ENCODE peak calls at places on chromosomes 7 and 10, in eight cellular contexts. V is upper lobe of right lung, G is endodermal cell, P is stomach, M is K562, E is neuronal stem cell, R is small intestine, Y is body of pancreas. A is an unnamed sample. For H3K4me1, the result is how much of the 10 kb centered on the place peaks cover.

GRCh38 chr7:153887756-153888591 is 164.2 kb upstream of the DPP6 start:
- DNase-seq in P (no peak), M (no peak), R (no peak), E (peak), Y (no peak), V (no peak), G (peak), A (no peak)

GRCh38 chr7:13050703-13051102 is 363.3 kb downstream of the ARL4A start:
- DNase-seq in E (no peak), G (no peak), R (no peak), M (peak), Y (no peak), P (no peak), V (no peak), A (no peak)

GRCh38 chr7:103380395-103381191 is 33.1 kb downstream of the PSMC2 start:
- DNase-seq in V (no peak), P (no peak), M (no peak), R (peak), G (no peak), Y (no peak), E (no peak), A (no peak)

GRCh38 chr10:112195224-112195623 is 11.7 kb upstream of the GPAM start:
- DNase-seq in R (no peak), G (no peak), M (no peak), V (no peak), Y (no peak), E (no peak), P (no peak), A (no peak)

GRCh38 chr7:102983602-102984001 is 70.8 kb downstream of the LRRC17 start:
- DNase-seq in E (no peak), G (no peak), Y (no peak), M (peak), P (no peak), V (no peak), R (no peak), A (no peak)

GRCh38 chr10:77634939-77635338 is 2.7 kb downstream of the KCNMA1 start:
- DNase-seq in R (no peak), V (no peak), P (no peak), Y (no peak), E (no peak), M (no peak), G (no peak), A (no peak)

GRCh38 chr7:24531255-24531654 is 42.0 kb upstream of the PALS2 start:
- DNase-seq in M (no peak), E (no peak), G (no peak), V (no peak), Y (no peak), R (no peak), P (no peak), A (no peak)

GRCh38 chr7:85508642-85509429 is 322.0 kb upstream of the SEMA3D start:
- DNase-seq in M (no peak), Y (no peak), R (no peak), G (no peak), P (no peak), E (no peak), V (no peak), A (no peak)

GRCh38 chr7:5773661-5774086 is 7.8 kb downstream of the RNF216 start:
- DNase-seq in M (peak), E (no peak), R (no peak), G (no peak), P (no peak), Y (peak), V (no peak), A (no peak)

GRCh38 chr10:58064714-58065528 is 202.8 kb downstream of the IPMK start:
- DNase-seq in P (no peak), R (peak), E (peak), G (peak), V (no peak), M (peak), Y (no peak), A (no peak)

GRCh38 chr10:17029581-17030271 is 99.9 kb downstream of the CUBN start:
- DNase-seq in V (peak), Y (peak), M (peak), G (peak), R (peak), E (no peak), P (peak), A (peak)

GRCh38 chr7:132575987-132576722 is at the start of gene PLXNA4:
- DNase-seq in M (no peak), R (no peak), G (peak), P (no peak), Y (no peak), V (no peak), E (no peak), A (no peak)

GRCh38 chr10:49653530-49653929 is 25.9 kb upstream of the C10orf53 start:
- DNase-seq in R (no peak), E (no peak), M (no peak), G (peak), Y (no peak), P (peak), V (no peak), A (no peak)

GRCh38 chr10:114364726-114365125 is 39.6 kb downstream of the AFAP1L2 start:
- DNase-seq in R (no peak), P (no peak), G (no peak), Y (no peak), E (no peak), V (no peak), M (no peak), A (no peak)

GRCh38 chr7:19749658-19750057 is 23.8 kb downstream of the TMEM196 start:
- DNase-seq in E (no peak), R (no peak), P (no peak), G (no peak), Y (no peak), M (no peak), V (no peak), A (no peak)

GRCh38 chr7:158592541-158592940 is 4.9 kb upstream of the PTPRN2 start:
- DNase-seq in P (no peak), Y (no peak), V (no peak), E (no peak), G (no peak), R (no peak), M (no peak), A (no peak)

GRCh38 chr10:32155075-32155516 is 98.9 kb upstream of the KIF5B start:
- DNase-seq in R (no peak), P (no peak), V (no peak), M (no peak), Y (no peak), G (no peak), E (no peak), A (no peak)

GRCh38 chr7:55020481-55020871 is 1.7 kb downstream of the EGFR start:
- DNase-seq in G (no peak), Y (peak), P (no peak), V (peak), E (no peak), R (peak), M (no peak), A (no peak)

GRCh38 chr7:122736183-122736582 is 33.5 kb upstream of the RNF148 start:
- DNase-seq in P (no peak), E (no peak), V (no peak), G (no peak), M (no peak), Y (no peak), R (no peak), A (no peak)

GRCh38 chr10:86260564-86260963 is 106.0 kb downstream of the GRID1 start:
- DNase-seq in M (no peak), G (peak), V (no peak), Y (no peak), E (no peak), R (no peak), P (no peak), A (peak)

GRCh38 chr7:151313857-151314256 is 27.8 kb upstream of the NUB1 start:
- DNase-seq in R (no peak), E (no peak), Y (peak), G (no peak), V (no peak), P (peak), M (no peak), A (no peak)

GRCh38 chr7:113831509-113831908 is 87.3 kb downstream of the PPP1R3A start:
- DNase-seq in V (no peak), Y (no peak), P (no peak), R (peak), G (no peak), E (no peak), M (no peak), A (no peak)

GRCh38 chr7:45890902-45891461 is 2.7 kb downstream of the IGFBP1 start:
- DNase-seq in Y (no peak), P (no peak), G (no peak), M (peak), V (no peak), R (peak), E (peak), A (no peak)

GRCh38 chr10:88557659-88558058 is 25.5 kb downstream of the RNLS start:
- DNase-seq in G (no peak), R (no peak), Y (no peak), V (no peak), M (no peak), E (no peak), P (no peak), A (no peak)

GRCh38 chr7:147197006-147197405 is 1080.4 kb downstream of the CNTNAP2 start:
- DNase-seq in Y (no peak), R (no peak), M (no peak), G (no peak), P (no peak), E (no peak), V (no peak), A (no peak)

DNA sequence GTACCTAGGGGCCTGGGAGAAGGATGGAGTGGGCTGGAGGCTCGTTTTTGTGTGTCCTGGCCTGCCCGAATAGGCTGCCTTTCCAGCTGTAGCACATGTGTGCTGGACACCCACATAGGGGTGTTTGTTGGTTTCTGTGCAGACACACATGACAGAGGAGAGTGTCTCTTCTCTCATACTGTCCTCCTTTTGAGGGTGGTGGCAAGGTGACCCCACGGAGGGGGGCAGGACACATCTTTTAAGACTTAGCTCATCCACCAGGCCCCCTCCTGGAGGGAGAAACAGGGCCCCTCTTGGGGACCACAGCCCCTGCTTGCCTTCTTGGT is 72.2 kb upstream of the PPIF start:
- DNase-seq in G (no peak), Y (no peak), V (no peak), E (no peak), M (no peak), P (no peak), R (no peak), A (no peak)
- H3K4me1 ChIP-seq in G (under half), Y (half or more), V (under half), E (under half), M (under half), P (under half), R (under half), A (under half)

GRCh38 chr7:40544932-40545331 is 410.1 kb downstream of the SUGCT start:
- DNase-seq in P (no peak), E (no peak), V (no peak), M (no peak), R (no peak), G (no peak), Y (no peak), A (no peak)
- H3K27ac ChIP-seq in P (no peak), E (no peak), V (no peak), M (no peak), R (no peak), G (no peak), Y (no peak), A (no peak)

GRCh38 chr7:75963383-75963995 is 30.9 kb downstream of the TMEM120A start:
- DNase-seq in E (no peak), M (no peak), R (no peak), P (no peak), Y (no peak), V (no peak), G (no peak), A (no peak)
- H3K4me1 ChIP-seq in E (half or more), M (under half), R (under half), P (under half), Y (under half), V (under half), G (under half), A (half or more)

DNA sequence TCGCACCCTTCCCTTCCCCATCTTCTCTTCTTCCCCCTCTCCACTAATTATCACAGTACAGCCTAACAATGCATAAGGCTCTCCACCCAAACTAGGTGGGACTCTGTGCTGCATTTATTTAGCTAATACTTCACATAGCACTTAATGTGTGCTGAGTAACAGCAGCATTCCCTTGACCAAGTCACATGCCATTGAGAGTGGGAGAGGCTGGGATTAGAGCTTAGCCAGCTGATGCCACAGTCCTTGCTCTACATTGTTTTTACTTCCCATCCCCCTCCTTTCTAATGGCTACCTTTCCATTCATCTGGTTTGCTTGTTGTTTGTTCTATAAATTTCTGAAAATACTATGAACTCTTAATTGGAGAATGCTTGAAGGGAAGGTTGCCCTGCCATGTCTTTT is 426.9 kb downstream of the LRMDA start:
- DNase-seq in V (no peak), E (no peak), Y (no peak), P (no peak), G (no peak), R (no peak), M (no peak), A (no peak)
- H3K27ac ChIP-seq in V (no peak), E (no peak), Y (no peak), P (no peak), G (no peak), R (no peak), M (no peak), A (no peak)

GRCh38 chr10:96992721-96993120 is 160.6 kb downstream of the LCOR start:
- DNase-seq in P (no peak), M (no peak), V (no peak), G (no peak), E (no peak), R (peak), Y (no peak), A (no peak)
- H3K4me1 ChIP-seq in P (under half), M (under half), V (under half), G (under half), E (under half), R (under half), Y (under half), A (under half)

DNA sequence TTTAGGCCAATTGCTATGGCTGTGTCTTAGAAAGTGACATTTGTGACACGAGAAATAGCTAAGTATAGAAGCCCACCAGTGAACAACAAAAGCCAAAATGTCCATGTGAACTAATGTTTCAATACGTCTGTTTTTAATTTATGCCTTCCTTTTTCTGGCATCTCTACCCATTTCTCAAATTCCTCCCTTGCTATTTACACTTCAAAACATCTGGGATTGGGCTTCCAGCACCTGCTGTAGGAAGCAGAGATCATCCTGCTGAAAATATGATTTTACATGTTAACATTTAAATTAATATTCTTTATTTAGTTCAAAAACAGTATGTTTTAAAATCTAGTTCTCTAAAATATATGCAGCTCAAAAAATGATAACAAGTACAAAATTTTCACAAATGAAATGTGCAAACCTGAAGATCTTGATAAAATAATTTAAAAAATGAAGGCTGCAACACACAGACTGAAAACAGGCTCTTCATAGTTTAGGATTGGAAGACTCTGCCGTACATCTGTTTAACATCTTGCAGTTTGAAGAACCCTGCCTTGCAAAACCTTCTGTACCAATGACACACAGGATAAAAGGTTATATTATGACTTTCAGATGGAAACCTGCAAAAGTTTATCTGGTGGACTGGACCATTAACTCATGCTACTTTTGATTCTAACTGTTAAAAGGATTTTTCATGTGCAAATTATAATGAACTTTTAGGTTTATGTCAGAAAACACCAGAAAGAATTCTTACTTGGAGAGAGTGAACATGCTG is 408.4 kb downstream of the SUGCT start:
- DNase-seq in G (no peak), V (no peak), E (no peak), M (no peak), R (no peak), P (no peak), Y (no peak), A (no peak)
- H3K27ac ChIP-seq in G (no peak), V (no peak), E (no peak), M (no peak), R (no peak), P (no peak), Y (no peak), A (no peak)

GRCh38 chr10:62019013-62019684 is 117.7 kb downstream of the ARID5B start:
- DNase-seq in E (no peak), Y (no peak), V (no peak), G (no peak), M (no peak), R (no peak), P (no peak), A (no peak)
- H3K4me1 ChIP-seq in E (under half), Y (under half), V (half or more), G (under half), M (under half), R (half or more), P (under half), A (half or more)

DNA sequence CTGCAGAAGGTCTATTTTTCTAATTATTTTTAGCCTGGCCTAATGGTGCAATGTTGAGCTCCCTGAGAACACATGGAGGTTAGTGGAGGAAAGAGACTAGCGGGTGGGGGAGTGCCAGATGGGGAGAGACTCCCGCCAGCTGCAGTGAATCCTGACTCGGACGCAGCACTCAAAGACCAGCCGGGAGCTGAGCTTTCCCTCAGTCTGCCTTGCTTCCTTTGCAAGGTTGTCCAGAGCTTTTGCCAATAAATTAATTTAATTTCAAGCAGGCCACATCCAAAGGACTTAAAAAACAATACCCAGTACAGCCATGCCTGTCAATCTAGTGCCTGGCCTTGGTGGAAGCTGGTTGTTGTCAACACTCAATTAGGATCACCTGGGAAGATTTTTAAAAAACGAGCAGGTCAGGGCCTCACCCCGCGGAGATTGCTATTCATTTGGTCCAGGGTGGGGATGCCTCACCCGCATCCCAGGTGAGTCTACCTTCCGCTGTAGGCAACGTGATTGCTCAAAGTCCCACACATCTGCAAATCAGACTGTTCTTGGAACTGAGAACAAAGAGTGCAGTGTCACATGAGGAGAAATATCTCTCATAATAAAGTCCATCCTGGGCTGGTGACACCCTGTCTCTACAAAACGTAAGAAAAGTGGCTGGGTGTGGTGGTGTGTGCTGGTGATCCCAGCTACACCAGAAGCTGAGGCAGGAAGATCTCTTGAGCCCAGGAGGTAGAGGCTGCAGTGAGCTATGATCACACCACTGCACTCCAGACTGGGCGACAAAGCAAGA is 4.0 kb downstream of the CLRN3 start:
- DNase-seq in R (peak), E (no peak), P (no peak), G (no peak), V (no peak), Y (no peak), M (no peak), A (no peak)
- H3K27ac ChIP-seq in R (peak), E (no peak), P (no peak), G (no peak), V (peak), Y (peak), M (no peak), A (no peak)

GRCh38 chr10:26474062-26474461 is 35.9 kb downstream of the APBB1IP start:
- DNase-seq in M (no peak), Y (no peak), G (no peak), E (no peak), R (no peak), V (no peak), P (no peak), A (no peak)
- H3K4me1 ChIP-seq in M (under half), Y (under half), G (under half), E (under half), R (under half), V (under half), P (under half), A (half or more)

DNA sequence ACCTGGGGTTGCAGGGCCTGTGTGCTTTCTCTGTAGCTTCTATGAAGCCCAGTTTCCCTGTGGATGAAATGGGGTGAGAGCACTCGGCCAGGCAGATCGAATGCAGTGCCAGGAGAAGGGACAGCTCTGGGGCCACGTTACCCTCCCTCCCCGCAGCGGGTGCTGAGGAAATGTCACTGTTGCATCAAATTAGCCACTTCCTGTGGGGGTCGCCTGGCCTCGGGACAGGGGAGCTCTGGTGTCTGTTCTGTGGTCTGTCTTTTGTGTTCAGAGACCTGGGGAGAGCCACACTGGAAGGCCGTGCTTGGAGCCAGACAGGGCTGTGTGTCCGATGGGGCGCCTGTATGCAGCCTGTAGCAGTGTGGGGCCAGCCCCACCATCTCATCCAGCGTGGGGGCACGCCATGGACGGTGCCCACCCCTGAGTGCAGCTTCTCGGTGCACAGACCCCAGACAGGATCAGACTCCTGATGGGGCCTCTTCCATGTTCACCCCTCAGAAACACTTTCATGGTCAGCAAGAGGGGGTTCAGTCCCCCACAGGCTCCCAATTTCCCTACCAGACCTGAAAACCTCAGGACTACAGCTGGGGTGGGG is 13.6 kb downstream of the TTYH3 start:
- DNase-seq in M (no peak), R (peak), G (peak), V (no peak), E (no peak), P (no peak), Y (no peak), A (peak)
- H3K27ac ChIP-seq in M (no peak), R (no peak), G (peak), V (no peak), E (peak), P (no peak), Y (no peak), A (peak)

A was measured in spleen.